ENCODE peak calls at places on chromosomes 12 and 14, in seven cellular contexts. K is NCI-H1105, E is IMR-90, B is Calu3, N is T-helper 9 cell, L is NCI-H2171 treated with DMSO at 0.1 percent for 48 hours, D is Ammon's horn. W is an unnamed sample.

GRCh38 chr12:63867026-63867425 is 22.5 kb downstream of the SRGAP1 start:
- DNase-seq in D (no peak), K (no peak), E (no peak), N (no peak), L (no peak), B (no peak), W (no peak)

GRCh38 chr14:102772781-102773570 is 4.3 kb upstream of the TRAF3 start:
- DNase-seq in L (no peak), K (no peak), N (no peak), B (peak; percentile 27), D (no peak), E (no peak), W (no peak)

GRCh38 chr14:100105357-100106169 is 40.3 kb downstream of the EVL start:
- DNase-seq in D (peak; percentile 68), E (no peak), N (no peak), B (no peak), K (no peak), L (no peak), W (no peak)

GRCh38 chr12:126782083-126782482 is 1484.9 kb upstream of the TMEM132C start:
- DNase-seq in K (no peak), E (no peak), L (no peak), B (no peak), N (no peak), D (no peak), W (no peak)

GRCh38 chr12:229441-230191 is 15.7 kb upstream of the SLC6A12 start:
- DNase-seq in N (no peak), D (peak; percentile 58), E (no peak), L (no peak), K (no peak), B (no peak), W (no peak)

GRCh38 chr14:38065101-38065762 is 142.5 kb upstream of the SSTR1 start:
- DNase-seq in L (no peak), D (no peak), K (no peak), B (no peak), E (no peak), N (peak; percentile 40), W (no peak)

GRCh38 chr14:24171422-24172260 is at the start of gene REC8:
- DNase-seq in B (no peak), K (peak; percentile 99), L (peak; percentile 100), N (peak; percentile 49), E (no peak), D (peak; percentile 97), W (no peak)

GRCh38 chr12:30997685-30998440 is 71.3 kb downstream of the TSPAN11 start:
- DNase-seq in D (no peak), N (no peak), L (no peak), E (no peak), K (no peak), B (no peak), W (no peak)

GRCh38 chr12:15664491-15664890 is 124.7 kb downstream of the EPS8 start:
- DNase-seq in B (no peak), K (no peak), E (peak; percentile 56), N (no peak), D (no peak), L (no peak), W (no peak)

GRCh38 chr12:69497308-69498026 is 27.3 kb downstream of the FRS2 start:
- DNase-seq in B (no peak), L (no peak), K (no peak), E (peak; percentile 40), D (no peak), N (no peak), W (no peak)

GRCh38 chr12:100758083-100758482 is 36.5 kb upstream of the ANO4 start:
- DNase-seq in B (no peak), K (no peak), L (peak; percentile 92), N (no peak), E (no peak), D (no peak), W (no peak)

GRCh38 chr14:102805454-102805891 is 28.2 kb downstream of the TRAF3 start:
- DNase-seq in K (no peak), N (peak; percentile 14), L (no peak), E (peak; percentile 70), B (no peak), D (no peak), W (no peak)

GRCh38 chr12:101782544-101782855 is 43.2 kb upstream of the SYCP3 start:
- DNase-seq in K (no peak), B (no peak), D (no peak), L (no peak), E (peak; percentile 69), N (no peak), W (no peak)

GRCh38 chr12:115261691-115262398 is 577.9 kb upstream of the TBX3 start:
- DNase-seq in D (no peak), N (no peak), K (peak; percentile 8), E (peak; percentile 10), L (no peak), B (no peak), W (no peak)